ENCODE peak calls at places on chromosomes 6 and 20, in eight cellular contexts. E is HCEC 1CT; W is upper lobe of right lung; H is NCI-H1436; Z is activated CD8-positive, alpha-beta memory T cell treated with anti-CD3 and anti-CD28 coated beads for 4 hours; Q is CD4-positive, alpha-beta T cell; O is left cardiac atrium; G is stimulated activated CD4-positive, alpha-beta T cell treated with anti-CD3 and anti-CD28 coated beads, Interleukin-2, amount 100 ng/mL, for 48 hours. X is an unnamed sample.

GRCh38 chr6:7674291-7674690 is 51.6 kb upstream of the BMP6 start:
- DNase-seq in O (no peak), G (no peak), Q (no peak), Z (no peak), H (no peak), E (no peak), W (no peak), X (no peak)

GRCh38 chr20:11591965-11592364 is 325.7 kb upstream of the BTBD3 start:
- DNase-seq in O (no peak), Z (no peak), E (no peak), Q (no peak), G (no peak), W (no peak), H (no peak), X (no peak)

GRCh38 chr6:134949927-134950326 is at the start of gene ALDH8A1:
- DNase-seq in W (no peak), H (no peak), E (no peak), Q (no peak), G (no peak), O (no peak), Z (no peak), X (no peak)

GRCh38 chr6:25179051-25179778 is 100.0 kb upstream of the CARMIL1 start:
- DNase-seq in O (no peak), Q (no peak), E (peak; percentile 85), G (no peak), W (no peak), Z (no peak), H (no peak), X (no peak)

GRCh38 chr6:98764378-98764911 is 69.9 kb upstream of the POU3F2 start:
- DNase-seq in G (no peak), H (no peak), O (no peak), W (no peak), Q (no peak), E (no peak), Z (no peak), X (no peak)

GRCh38 chr6:138226701-138227315 is 8.5 kb upstream of the PBOV1 start:
- DNase-seq in W (no peak), O (no peak), E (no peak), Q (no peak), H (peak; percentile 11), Z (no peak), G (no peak), X (no peak)

GRCh38 chr20:4957939-4958362 is 43.4 kb downstream of the SLC23A2 start:
- DNase-seq in G (no peak), W (no peak), O (no peak), Q (no peak), H (no peak), E (no peak), Z (no peak), X (no peak)

GRCh38 chr6:167030222-167031072 is 31.2 kb downstream of the CEP43 start:
- DNase-seq in O (no peak), Q (no peak), W (no peak), G (no peak), Z (no peak), E (no peak), H (no peak), X (no peak)

GRCh38 chr20:23147964-23148720 is 62.0 kb upstream of the CD93 start:
- DNase-seq in H (no peak), O (peak; percentile 73), Z (no peak), E (peak; percentile 77), Q (no peak), W (peak; percentile 71), G (peak; percentile 23), X (no peak)

GRCh38 chr6:104929348-104929747 is 27.6 kb upstream of the LIN28B start:
- DNase-seq in O (no peak), Q (no peak), H (no peak), Z (no peak), E (no peak), G (no peak), W (no peak), X (no peak)

GRCh38 chr20:32820000-32820697 is 395 bp downstream of the MAPRE1 start:
- DNase-seq in Z (peak; percentile 73), E (peak; percentile 17), H (peak; percentile 73), O (peak; percentile 79), G (peak; percentile 70), W (peak; percentile 88), Q (peak; percentile 78), X (no peak)

GRCh38 chr6:15621203-15622044 is 41.4 kb downstream of the DTNBP1 start:
- DNase-seq in E (peak; percentile 25), O (peak; percentile 47), H (no peak), W (peak; percentile 81), Z (no peak), G (no peak), Q (no peak), X (peak; percentile 14)

GRCh38 chr6:151196571-151196970 is 43.2 kb upstream of the AKAP12 start:
- DNase-seq in Q (no peak), Z (no peak), H (no peak), O (peak; percentile 30), E (peak; percentile 68), G (no peak), W (no peak), X (no peak)

GRCh38 chr6:108904731-108905130 is 56.5 kb downstream of the ARMC2 start:
- DNase-seq in E (no peak), G (no peak), W (no peak), Q (no peak), H (no peak), Z (no peak), O (no peak), X (no peak)

GRCh38 chr6:142846459-142846831 is 98.5 kb downstream of the HIVEP2 start:
- DNase-seq in E (peak; percentile 52), W (no peak), O (no peak), Z (no peak), G (no peak), Q (no peak), H (no peak), X (no peak)

GRCh38 chr6:44111434-44112417 is 15.5 kb downstream of the MRPL14 start:
- DNase-seq in G (no peak), Q (no peak), E (no peak), W (no peak), O (no peak), Z (no peak), H (no peak), X (no peak)

GRCh38 chr6:49764571-49765236 is 20.5 kb upstream of the CRISP3 start:
- DNase-seq in Q (no peak), Z (no peak), H (no peak), O (no peak), W (no peak), G (no peak), E (no peak), X (no peak)

X was measured in SIG-M5.